ENCODE peak calls at places on chromosomes 6 and 20, in ten cellular contexts. One of them, this sample, is unnamed.

GRCh38 chr6:36123270-36124139 is 6.8 kb upstream of the MAPK13 start:
- DNase-seq in AG04450: peak; percentile 33
- DNase-seq in endothelial cell: peak; percentile 74
- DNase-seq in lower lobe of right lung: peak; percentile 87
- DNase-seq in HFF-Myc: peak; percentile 46
- DNase-seq in cardiac muscle cell: peak; percentile 90
- DNase-seq in cardiac fibroblast: peak; percentile 88
- DNase-seq in upper lobe of right lung: peak; percentile 88
- DNase-seq in HFFc6: peak; percentile 69
- DNase-seq in LNCaP clone FGC: peak; percentile 47
- DNase-seq in this sample: no peak

GRCh38 chr20:1623501-1624250 is 3.9 kb upstream of the SIRPB1 start:
- DNase-seq in cardiac fibroblast: no peak
- DNase-seq in AG04450: no peak
- DNase-seq in upper lobe of right lung: no peak
- DNase-seq in LNCaP clone FGC: no peak
- DNase-seq in HFFc6: no peak
- DNase-seq in endothelial cell: no peak
- DNase-seq in lower lobe of right lung: no peak
- DNase-seq in cardiac muscle cell: no peak
- DNase-seq in HFF-Myc: no peak
- DNase-seq in this sample: no peak

GRCh38 chr6:64050586-64050985 is 415.0 kb downstream of the PHF3 start:
- DNase-seq in HFF-Myc: no peak
- DNase-seq in AG04450: no peak
- DNase-seq in HFFc6: no peak
- DNase-seq in cardiac muscle cell: no peak
- DNase-seq in LNCaP clone FGC: no peak
- DNase-seq in cardiac fibroblast: no peak
- DNase-seq in upper lobe of right lung: no peak
- DNase-seq in lower lobe of right lung: no peak
- DNase-seq in endothelial cell: no peak
- DNase-seq in this sample: no peak

GRCh38 chr6:170182781-170183120 is 108.1 kb downstream of the DLL1 start:
- DNase-seq in upper lobe of right lung: no peak
- DNase-seq in HFFc6: no peak
- DNase-seq in cardiac muscle cell: no peak
- DNase-seq in HFF-Myc: no peak
- DNase-seq in cardiac fibroblast: no peak
- DNase-seq in endothelial cell: no peak
- DNase-seq in AG04450: no peak
- DNase-seq in LNCaP clone FGC: no peak
- DNase-seq in lower lobe of right lung: no peak
- DNase-seq in this sample: no peak

GRCh38 chr6:148628251-148628650 is 118.6 kb upstream of the UST start:
- DNase-seq in LNCaP clone FGC: no peak
- DNase-seq in HFFc6: no peak
- DNase-seq in cardiac fibroblast: no peak
- DNase-seq in endothelial cell: no peak
- DNase-seq in cardiac muscle cell: no peak
- DNase-seq in HFF-Myc: no peak
- DNase-seq in lower lobe of right lung: no peak
- DNase-seq in upper lobe of right lung: no peak
- DNase-seq in AG04450: no peak
- DNase-seq in this sample: no peak

GRCh38 chr6:162852192-162852591 is 124.4 kb downstream of the PACRG start:
- DNase-seq in HFFc6: no peak
- DNase-seq in LNCaP clone FGC: no peak
- DNase-seq in lower lobe of right lung: no peak
- DNase-seq in AG04450: no peak
- DNase-seq in HFF-Myc: no peak
- DNase-seq in cardiac fibroblast: no peak
- DNase-seq in cardiac muscle cell: no peak
- DNase-seq in endothelial cell: no peak
- DNase-seq in upper lobe of right lung: no peak
- DNase-seq in this sample: no peak

GRCh38 chr6:106643061-106643460 is 13.7 kb downstream of the QRSL1 start:
- DNase-seq in LNCaP clone FGC: no peak
- DNase-seq in HFF-Myc: no peak
- DNase-seq in AG04450: no peak
- DNase-seq in cardiac fibroblast: no peak
- DNase-seq in upper lobe of right lung: no peak
- DNase-seq in cardiac muscle cell: no peak
- DNase-seq in endothelial cell: no peak
- DNase-seq in HFFc6: no peak
- DNase-seq in lower lobe of right lung: no peak
- DNase-seq in this sample: no peak

GRCh38 chr6:127582777-127583462 is 5.9 kb downstream of the C6orf58 start:
- DNase-seq in HFFc6: peak; percentile 78
- DNase-seq in lower lobe of right lung: no peak
- DNase-seq in upper lobe of right lung: no peak
- DNase-seq in HFF-Myc: no peak
- DNase-seq in endothelial cell: no peak
- DNase-seq in cardiac fibroblast: peak; percentile 50
- DNase-seq in LNCaP clone FGC: no peak
- DNase-seq in cardiac muscle cell: peak; percentile 72
- DNase-seq in AG04450: peak; percentile 26
- DNase-seq in this sample: no peak

GRCh38 chr6:45432944-45433343 is 55.2 kb upstream of the SUPT3H start:
- DNase-seq in AG04450: no peak
- DNase-seq in LNCaP clone FGC: peak; percentile 30
- DNase-seq in cardiac muscle cell: peak; percentile 71
- DNase-seq in HFFc6: peak; percentile 72
- DNase-seq in endothelial cell: no peak
- DNase-seq in cardiac fibroblast: peak; percentile 69
- DNase-seq in upper lobe of right lung: no peak
- DNase-seq in HFF-Myc: no peak
- DNase-seq in lower lobe of right lung: no peak
- DNase-seq in this sample: no peak

GRCh38 chr6:52731719-52732118 is 31.6 kb downstream of the GSTA2 start:
- DNase-seq in LNCaP clone FGC: no peak
- DNase-seq in AG04450: no peak
- DNase-seq in lower lobe of right lung: no peak
- DNase-seq in upper lobe of right lung: no peak
- DNase-seq in HFFc6: no peak
- DNase-seq in endothelial cell: no peak
- DNase-seq in cardiac fibroblast: no peak
- DNase-seq in HFF-Myc: no peak
- DNase-seq in cardiac muscle cell: no peak
- DNase-seq in this sample: no peak

GRCh38 chr6:138577151-138577915 is 78.0 kb upstream of the NHSL1 start:
- DNase-seq in cardiac muscle cell: no peak
- DNase-seq in LNCaP clone FGC: no peak
- DNase-seq in endothelial cell: no peak
- DNase-seq in AG04450: no peak
- DNase-seq in HFFc6: no peak
- DNase-seq in lower lobe of right lung: no peak
- DNase-seq in cardiac fibroblast: no peak
- DNase-seq in upper lobe of right lung: no peak
- DNase-seq in HFF-Myc: no peak
- DNase-seq in this sample: no peak

GRCh38 chr6:166400181-166400580 is 17.4 kb upstream of the MPC1 start:
- DNase-seq in HFFc6: no peak
- DNase-seq in HFF-Myc: no peak
- DNase-seq in upper lobe of right lung: no peak
- DNase-seq in endothelial cell: no peak
- DNase-seq in AG04450: no peak
- DNase-seq in cardiac muscle cell: no peak
- DNase-seq in cardiac fibroblast: no peak
- DNase-seq in lower lobe of right lung: no peak
- DNase-seq in LNCaP clone FGC: no peak
- DNase-seq in this sample: no peak
- TF ChIP-seq CTCF in HFFc6: no peak
- TF ChIP-seq CTCF in HFF-Myc: no peak
- TF ChIP-seq CTCF in upper lobe of right lung: no peak
- TF ChIP-seq CTCF in endothelial cell: no peak
- TF ChIP-seq CTCF in AG04450: no peak
- TF ChIP-seq CTCF in cardiac muscle cell: no peak
- TF ChIP-seq CTCF in cardiac fibroblast: no peak
- TF ChIP-seq CTCF in lower lobe of right lung: no peak
- TF ChIP-seq CTCF in LNCaP clone FGC: no peak
- TF ChIP-seq CTCF in this sample: no peak

DNA sequence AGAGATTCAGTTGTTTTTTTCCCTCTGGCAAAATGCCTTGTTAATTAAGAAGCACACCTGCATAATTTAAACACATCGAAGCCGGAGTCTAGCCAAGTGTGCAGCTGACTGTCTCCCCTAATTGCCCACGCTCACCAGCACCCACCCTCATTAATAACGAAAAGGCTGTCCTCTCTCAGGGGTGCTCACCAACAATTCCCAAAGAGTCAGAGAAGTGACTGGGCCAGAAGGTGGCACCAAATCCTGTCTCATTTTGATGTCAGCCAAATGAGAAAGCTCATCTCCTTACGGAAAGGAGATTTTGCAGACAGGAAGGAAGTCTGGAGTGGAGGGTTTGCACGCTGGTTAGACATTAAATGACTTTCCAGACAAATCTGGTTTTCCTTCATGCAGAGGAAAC is 60.7 kb upstream of the MC3R start:
- DNase-seq in upper lobe of right lung: no peak
- DNase-seq in HFFc6: no peak
- DNase-seq in endothelial cell: no peak
- DNase-seq in LNCaP clone FGC: no peak
- DNase-seq in AG04450: no peak
- DNase-seq in lower lobe of right lung: no peak
- DNase-seq in HFF-Myc: no peak
- DNase-seq in cardiac fibroblast: no peak
- DNase-seq in cardiac muscle cell: no peak
- DNase-seq in this sample: no peak
- TF ChIP-seq CTCF in upper lobe of right lung: peak; percentile 21
- TF ChIP-seq CTCF in HFFc6: no peak
- TF ChIP-seq CTCF in endothelial cell: no peak
- TF ChIP-seq CTCF in LNCaP clone FGC: peak; percentile 54
- TF ChIP-seq CTCF in AG04450: no peak
- TF ChIP-seq CTCF in lower lobe of right lung: no peak
- TF ChIP-seq CTCF in HFF-Myc: no peak
- TF ChIP-seq CTCF in cardiac fibroblast: no peak
- TF ChIP-seq CTCF in cardiac muscle cell: no peak
- TF ChIP-seq CTCF in this sample: no peak

GRCh38 chr6:12148841-12149240 is 136.7 kb downstream of the HIVEP1 start:
- DNase-seq in cardiac muscle cell: no peak
- DNase-seq in lower lobe of right lung: no peak
- DNase-seq in HFF-Myc: no peak
- DNase-seq in endothelial cell: no peak
- DNase-seq in HFFc6: no peak
- DNase-seq in LNCaP clone FGC: no peak
- DNase-seq in AG04450: no peak
- DNase-seq in upper lobe of right lung: no peak
- DNase-seq in cardiac fibroblast: no peak
- DNase-seq in this sample: no peak

GRCh38 chr6:12150812-12151432 is 138.8 kb downstream of the HIVEP1 start:
- DNase-seq in HFF-Myc: no peak
- DNase-seq in lower lobe of right lung: no peak
- DNase-seq in cardiac fibroblast: no peak
- DNase-seq in HFFc6: no peak
- DNase-seq in AG04450: no peak
- DNase-seq in LNCaP clone FGC: no peak
- DNase-seq in upper lobe of right lung: peak; percentile 62
- DNase-seq in cardiac muscle cell: no peak
- DNase-seq in endothelial cell: peak; percentile 56
- DNase-seq in this sample: no peak

GRCh38 chr6:12149944-12150510 is 137.9 kb downstream of the HIVEP1 start:
- DNase-seq in LNCaP clone FGC: no peak
- DNase-seq in AG04450: no peak
- DNase-seq in lower lobe of right lung: no peak
- DNase-seq in HFFc6: no peak
- DNase-seq in upper lobe of right lung: no peak
- DNase-seq in HFF-Myc: no peak
- DNase-seq in endothelial cell: no peak
- DNase-seq in cardiac muscle cell: no peak
- DNase-seq in cardiac fibroblast: no peak
- DNase-seq in this sample: no peak

GRCh38 chr6:12148317-12148801 is 136.2 kb downstream of the HIVEP1 start:
- DNase-seq in AG04450: no peak
- DNase-seq in endothelial cell: no peak
- DNase-seq in LNCaP clone FGC: no peak
- DNase-seq in cardiac fibroblast: no peak
- DNase-seq in upper lobe of right lung: no peak
- DNase-seq in lower lobe of right lung: no peak
- DNase-seq in cardiac muscle cell: peak; percentile 54
- DNase-seq in HFFc6: peak; percentile 82
- DNase-seq in HFF-Myc: no peak
- DNase-seq in this sample: no peak

DNA sequence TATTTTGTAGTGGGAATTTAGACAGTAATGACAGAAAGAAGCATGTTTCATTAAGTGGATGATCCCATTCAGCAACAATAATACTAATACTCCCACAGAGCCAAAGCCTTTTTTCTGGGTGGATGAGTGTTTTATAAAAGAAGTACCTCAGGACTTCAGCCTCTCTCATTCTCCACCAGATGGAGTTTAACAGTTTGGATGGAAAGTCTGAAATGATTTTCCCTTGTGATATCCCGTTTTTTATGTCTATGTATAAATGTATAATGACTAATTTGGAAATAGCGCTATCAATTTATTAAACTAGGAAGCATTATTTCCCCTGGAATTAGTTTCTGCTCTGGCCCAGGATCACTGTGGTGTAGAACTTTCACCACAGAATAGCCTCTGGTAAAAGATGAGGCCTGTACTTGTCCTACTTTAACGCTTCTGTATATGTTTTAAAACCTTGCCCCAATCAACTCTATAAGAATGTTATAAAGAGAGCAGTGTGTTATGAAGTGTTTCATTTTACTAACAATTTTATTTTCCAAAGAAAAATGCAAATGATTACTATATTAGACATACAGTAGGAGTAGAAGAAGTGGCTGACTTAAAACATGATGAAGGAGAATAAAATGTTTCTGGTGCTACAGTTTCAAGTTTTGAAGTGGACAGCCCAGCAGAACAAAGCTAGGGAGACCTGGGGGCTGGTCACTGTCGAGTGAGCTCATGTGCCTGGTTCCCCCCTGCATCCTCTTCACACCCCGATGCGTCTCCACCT is 135.6 kb downstream of the HIVEP1 start:
- DNase-seq in AG04450: no peak
- DNase-seq in HFFc6: no peak
- DNase-seq in LNCaP clone FGC: no peak
- DNase-seq in endothelial cell: no peak
- DNase-seq in cardiac fibroblast: no peak
- DNase-seq in upper lobe of right lung: no peak
- DNase-seq in HFF-Myc: no peak
- DNase-seq in cardiac muscle cell: no peak
- DNase-seq in lower lobe of right lung: no peak
- DNase-seq in this sample: no peak
- TF ChIP-seq CTCF in AG04450: peak; percentile 45
- TF ChIP-seq CTCF in HFFc6: peak; percentile 66
- TF ChIP-seq CTCF in LNCaP clone FGC: no peak
- TF ChIP-seq CTCF in endothelial cell: no peak
- TF ChIP-seq CTCF in cardiac fibroblast: peak; percentile 39
- TF ChIP-seq CTCF in upper lobe of right lung: no peak
- TF ChIP-seq CTCF in HFF-Myc: peak; percentile 15
- TF ChIP-seq CTCF in cardiac muscle cell: no peak
- TF ChIP-seq CTCF in lower lobe of right lung: no peak
- TF ChIP-seq CTCF in this sample: peak; percentile 37

DNA sequence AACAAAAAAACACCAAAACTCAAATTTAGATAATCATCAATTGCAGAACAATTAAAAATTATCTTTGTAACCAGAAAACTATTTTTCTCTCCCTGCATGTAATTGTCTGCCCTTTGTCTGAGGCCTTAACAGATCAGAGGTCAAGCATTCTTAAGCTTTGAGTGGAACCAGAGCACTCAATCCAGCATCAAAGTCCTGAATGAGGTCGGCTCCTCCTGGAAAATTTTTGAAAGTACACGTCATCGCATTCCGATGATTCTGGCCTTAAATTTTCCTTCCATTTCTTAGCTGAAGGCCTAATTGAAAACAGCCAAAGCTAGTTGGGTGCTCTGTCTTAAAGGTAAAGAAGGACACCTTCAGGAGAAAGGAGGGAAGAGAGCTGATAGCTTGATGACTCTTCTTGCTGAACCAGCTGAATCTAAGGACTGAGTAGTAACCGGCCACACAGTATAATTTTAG is 510.2 kb upstream of the SULF2 start:
- DNase-seq in AG04450: peak; percentile 79
- DNase-seq in HFF-Myc: peak; percentile 96
- DNase-seq in cardiac fibroblast: peak; percentile 97
- DNase-seq in HFFc6: peak; percentile 89
- DNase-seq in lower lobe of right lung: no peak
- DNase-seq in upper lobe of right lung: no peak
- DNase-seq in LNCaP clone FGC: no peak
- DNase-seq in cardiac muscle cell: peak; percentile 97
- DNase-seq in endothelial cell: peak; percentile 18
- DNase-seq in this sample: peak; percentile 90
- TF ChIP-seq CTCF in AG04450: peak; percentile 48
- TF ChIP-seq CTCF in HFF-Myc: peak; percentile 52
- TF ChIP-seq CTCF in cardiac fibroblast: no peak
- TF ChIP-seq CTCF in HFFc6: peak; percentile 54
- TF ChIP-seq CTCF in lower lobe of right lung: no peak
- TF ChIP-seq CTCF in upper lobe of right lung: peak; percentile 21
- TF ChIP-seq CTCF in LNCaP clone FGC: peak; percentile 20
- TF ChIP-seq CTCF in cardiac muscle cell: peak; percentile 55
- TF ChIP-seq CTCF in endothelial cell: no peak
- TF ChIP-seq CTCF in this sample: peak; percentile 59